ENCODE peak calls at places on chromosomes 6 and 20, in four cellular contexts. L, V, R and I are unnamed samples.

GRCh38 chr6:73566954-73567591 is 46.2 kb upstream of the EEF1A1 start:
- DNase-seq in L (no peak), V (peak; percentile 27), R (peak; percentile 67), I (no peak)

GRCh38 chr20:40908311-40908710 is 120.3 kb upstream of the TOP1 start:
- DNase-seq in R (no peak), V (no peak), L (no peak), I (no peak)

GRCh38 chr6:23180504-23181293 is 611.3 kb downstream of the HDGFL1 start:
- DNase-seq in L (no peak), R (peak; percentile 78), V (peak; percentile 89), I (peak; percentile 13)

GRCh38 chr6:36847991-36848390 is 8.7 kb upstream of the CPNE5 start:
- DNase-seq in L (no peak), V (no peak), R (no peak), I (no peak)

GRCh38 chr20:63570281-63571086 is 3.6 kb downstream of the HELZ2 start:
- DNase-seq in V (no peak), L (no peak), R (no peak), I (no peak)

GRCh38 chr6:167956491-167956890 is 41.0 kb upstream of the KIF25 start:
- DNase-seq in R (no peak), L (no peak), V (no peak), I (no peak)

GRCh38 chr6:78953798-78954197 is 86.4 kb downstream of the IRAK1BP1 start:
- DNase-seq in L (no peak), V (no peak), R (no peak), I (no peak)

GRCh38 chr20:33843854-33844253 is 32.7 kb downstream of the CHMP4B start:
- DNase-seq in L (no peak), R (no peak), V (no peak), I (no peak)

GRCh38 chr6:169592558-169592957 is 109.3 kb downstream of the WDR27 start:
- DNase-seq in R (no peak), V (peak; percentile 91), L (no peak), I (peak; percentile 53)

GRCh38 chr6:40627316-40627715 is 40.2 kb upstream of the LRFN2 start:
- DNase-seq in R (no peak), V (no peak), L (no peak), I (peak; percentile 70)

GRCh38 chr6:144064831-144065668 is 30.3 kb downstream of the SF3B5 start:
- DNase-seq in L (peak; percentile 44), V (peak; percentile 1), R (no peak), I (no peak)

GRCh38 chr6:2710412-2710811 is 40.3 kb downstream of the MYLK4 start:
- DNase-seq in L (no peak), V (no peak), R (no peak), I (no peak)

GRCh38 chr6:4305056-4305455 is 169.7 kb upstream of the ECI2 start:
- DNase-seq in L (no peak), V (no peak), R (no peak), I (no peak)

DNA sequence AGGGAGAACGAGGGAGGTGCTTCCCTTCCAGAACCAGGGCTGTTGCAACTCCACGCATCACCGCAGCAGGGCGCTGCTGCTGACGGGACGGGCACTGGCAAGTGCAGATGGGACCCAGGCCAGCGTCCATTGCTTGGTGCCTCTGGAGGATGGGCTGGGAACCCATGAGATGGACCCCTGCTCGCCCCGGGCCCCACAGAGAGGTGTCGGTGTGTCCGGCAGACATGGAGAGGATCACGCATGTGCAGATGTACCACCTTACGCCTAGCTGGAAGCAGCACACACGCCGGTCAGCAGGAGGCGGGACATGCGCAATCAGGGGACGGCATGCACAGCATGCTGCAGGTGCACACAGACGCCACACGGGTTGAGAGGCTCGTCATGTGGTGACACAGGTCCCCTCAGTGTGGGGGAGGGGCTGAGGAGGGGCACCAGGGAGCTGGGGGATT is 5.7 kb downstream of the CABLES2 start:
- DNase-seq in L (no peak), V (no peak), R (no peak), I (no peak)
- H3K4me1 ChIP-seq in L (peaks cover 2% of the 10 kb centered on the region), V (peaks cover 9% of the 10 kb centered on the region), R (peaks cover 2% of the 10 kb centered on the region), I (no peaks in the 10 kb centered on the region)

GRCh38 chr6:22145294-22145693 is 151.5 kb downstream of the PRL start:
- DNase-seq in R (no peak), V (no peak), L (no peak), I (no peak)
- H3K4me1 ChIP-seq in R (peaks cover 13% of the 10 kb centered on the region), V (peaks cover 20% of the 10 kb centered on the region), L (no peaks in the 10 kb centered on the region), I (no peaks in the 10 kb centered on the region)

DNA sequence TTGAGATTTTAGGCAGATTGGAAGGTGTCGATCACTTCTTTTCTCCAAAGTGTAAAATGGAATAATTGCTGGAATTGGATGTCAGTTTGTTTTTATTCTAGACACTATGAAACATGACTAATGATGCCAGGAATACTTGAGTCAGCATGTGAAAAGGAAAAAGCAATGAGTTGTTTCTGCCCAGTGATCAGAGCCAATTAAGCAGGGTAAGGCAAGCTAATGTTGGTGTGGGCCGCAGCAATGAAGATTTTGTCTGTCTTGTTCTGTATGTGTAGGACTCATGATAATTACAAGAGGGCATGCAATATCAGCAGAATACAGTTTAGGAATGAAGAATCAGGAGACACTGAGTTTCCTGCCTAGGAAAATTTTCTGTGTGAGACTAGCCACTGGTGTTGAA is 110.3 kb downstream of the CARMIL1 start:
- DNase-seq in V (peak; percentile 76), L (no peak), R (no peak), I (peak; percentile 81)
- H3K4me1 ChIP-seq in V (no peaks in the 10 kb centered on the region), L (peaks cover 11% of the 10 kb centered on the region), R (no peaks in the 10 kb centered on the region), I (peaks cover 15% of the 10 kb centered on the region)

DNA sequence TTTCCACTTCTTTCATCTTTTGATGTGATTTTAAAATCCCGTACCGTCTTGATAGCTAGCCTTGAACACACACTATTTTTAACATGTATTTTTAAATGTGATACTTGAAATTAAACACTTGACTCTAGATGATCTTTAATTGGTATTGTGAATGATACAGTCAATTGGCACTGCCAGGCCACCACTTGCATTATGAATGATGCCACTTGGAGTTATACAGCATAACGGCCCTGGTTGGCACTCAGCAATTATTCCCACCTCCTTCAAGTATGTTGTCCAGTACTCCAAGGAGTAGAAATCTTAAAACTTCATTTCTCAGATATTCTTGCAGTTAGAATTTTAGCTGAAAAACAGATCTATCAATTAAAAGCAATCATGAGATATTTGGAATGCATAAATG is 62.9 kb downstream of the TENT5A start:
- DNase-seq in R (no peak), L (no peak), V (no peak), I (no peak)
- H3K4me1 ChIP-seq in R (no peaks in the 10 kb centered on the region), L (no peaks in the 10 kb centered on the region), V (no peaks in the 10 kb centered on the region), I (no peaks in the 10 kb centered on the region)

DNA sequence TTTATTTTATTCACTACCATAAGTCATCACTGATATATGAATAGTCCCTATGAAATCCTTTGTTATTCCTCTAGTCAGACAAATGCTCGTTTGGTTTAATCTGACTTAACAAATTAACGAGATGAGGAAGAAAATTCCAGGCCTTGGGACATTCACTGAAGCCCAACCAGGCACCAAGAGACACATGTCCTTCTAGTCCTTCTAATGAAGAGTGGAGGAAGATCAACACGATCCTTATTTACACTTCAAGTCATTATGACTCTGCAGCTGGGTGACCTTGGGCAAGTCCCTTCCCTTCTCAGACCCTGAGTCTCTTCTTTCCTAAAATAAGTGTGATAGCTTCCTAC is 117.5 kb downstream of the CEBPB start:
- DNase-seq in L (no peak), V (no peak), R (no peak), I (no peak)
- H3K4me1 ChIP-seq in L (no peaks in the 10 kb centered on the region), V (peaks cover 62% of the 10 kb centered on the region), R (peaks cover 24% of the 10 kb centered on the region), I (peaks cover 5% of the 10 kb centered on the region)

DNA sequence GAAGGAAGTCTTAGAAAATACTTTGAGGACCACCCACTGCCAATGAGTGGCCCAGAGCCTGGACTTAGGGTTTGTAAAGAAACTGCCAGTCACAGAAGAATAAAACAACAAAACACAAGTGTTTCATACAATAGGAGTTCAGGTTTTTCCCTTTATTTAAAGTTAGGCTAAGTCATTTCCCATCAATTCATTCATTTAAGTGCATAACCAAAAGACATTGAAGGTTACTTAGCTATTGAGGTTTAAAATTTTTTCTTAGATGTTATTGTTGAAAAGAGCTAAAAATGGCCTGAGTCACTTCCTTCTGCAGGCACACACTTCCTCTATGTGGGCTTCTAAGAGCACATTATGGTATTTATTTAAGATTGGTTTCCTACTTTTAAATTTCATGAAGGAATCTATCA is 54.2 kb downstream of the ARMC2 start:
- DNase-seq in L (no peak), R (no peak), V (peak; percentile 52), I (no peak)
- H3K4me1 ChIP-seq in L (peaks cover 3% of the 10 kb centered on the region), R (peaks cover 3% of the 10 kb centered on the region), V (no peaks in the 10 kb centered on the region), I (peaks cover 13% of the 10 kb centered on the region)

GRCh38 chr6:32083812-32084768 is 25.0 kb downstream of the TNXB start:
- DNase-seq in R (peak; percentile 60), V (no peak), L (no peak), I (no peak)

GRCh38 chr6:32086661-32087573 is 22.2 kb downstream of the TNXB start:
- DNase-seq in V (peak; percentile 87), R (no peak), L (peak; percentile 63), I (no peak)

GRCh38 chr6:32084780-32085179 is 24.4 kb downstream of the TNXB start:
- DNase-seq in L (no peak), V (no peak), R (peak; percentile 1), I (no peak)

GRCh38 chr6:32087574-32088486 is 21.3 kb downstream of the TNXB start:
- DNase-seq in V (peak; percentile 48), L (no peak), R (peak; percentile 96), I (peak; percentile 42)

DNA sequence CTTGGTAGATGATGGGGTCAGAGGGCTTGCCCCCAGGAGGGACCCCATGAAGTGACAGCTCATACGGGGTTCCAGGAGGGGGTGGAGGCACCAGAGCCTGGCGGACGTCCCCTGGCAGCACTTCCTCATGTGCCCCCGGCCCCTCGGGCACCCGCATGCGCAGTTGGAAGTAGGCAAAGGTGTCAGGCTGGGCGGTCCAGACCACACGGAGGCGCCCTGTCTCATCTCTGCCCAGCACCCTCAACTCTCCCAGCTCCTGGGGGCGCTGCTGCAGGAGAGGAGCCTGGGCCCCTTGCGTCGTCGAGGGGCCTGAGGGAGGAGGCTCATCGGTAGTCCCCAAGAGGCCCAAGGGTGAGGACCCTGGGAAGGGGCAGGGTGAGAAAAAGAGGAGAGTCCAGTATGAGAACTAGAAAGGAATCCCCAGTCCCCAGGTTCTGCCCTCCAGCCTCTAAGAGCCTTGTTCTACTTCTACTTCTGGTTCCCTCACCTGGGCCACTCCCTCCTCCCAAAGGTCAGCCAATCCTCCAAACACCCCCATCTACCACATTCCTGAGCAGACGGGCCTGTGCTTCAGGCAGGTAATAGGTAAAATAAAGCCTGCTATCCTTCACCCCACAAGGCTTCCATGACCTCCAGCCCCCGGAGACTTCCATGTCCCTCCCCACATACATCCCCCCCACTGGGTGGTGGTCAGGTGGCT is 23.2 kb downstream of the TNXB start:
- DNase-seq in R (peak; percentile 60), L (no peak), V (no peak), I (no peak)
- H3K4me1 ChIP-seq in R (peaks cover 6% of the 10 kb centered on the region), L (peaks cover 16% of the 10 kb centered on the region), V (peaks cover 33% of the 10 kb centered on the region), I (peaks cover 12% of the 10 kb centered on the region)

GRCh38 chr6:163165155-163165910 is 249.2 kb upstream of the QKI start:
- DNase-seq in R (peak; percentile 16), L (no peak), V (no peak), I (no peak)
- H3K4me1 ChIP-seq in R (no peaks in the 10 kb centered on the region), L (no peaks in the 10 kb centered on the region), V (no peaks in the 10 kb centered on the region), I (no peaks in the 10 kb centered on the region)